ENCODE peak calls at places on chromosomes 16 and 17, in six cellular contexts. F is activated naive CD4-positive, alpha-beta T cell; H is activated effector memory CD4-positive, alpha-beta T cell treated with Interleukin-2 at 50 U/mL for 16 hours; E is OCI-LY7; W is T follicular helper cell; I is activated T-cell treated with anti-CD3 and anti-CD28 coated beads, Interleukin-2, amount 50 U/mL, for 72 hours. V is an unnamed sample.

GRCh38 chr17:62163847-62164246 is 98.8 kb upstream of the MED13 start:
- DNase-seq in H (no peak), E (no peak), F (no peak), W (no peak), I (no peak), V (no peak)

GRCh38 chr17:77957215-77957868 is 1.2 kb upstream of the TNRC6C start:
- DNase-seq in F (no peak), H (no peak), I (no peak), W (no peak), E (peak), V (no peak)

GRCh38 chr16:89134269-89134668 is 37.3 kb upstream of the CDH15 start:
- DNase-seq in I (no peak), E (no peak), H (no peak), W (no peak), F (no peak), V (no peak)

GRCh38 chr16:73265124-73265838 is 217.4 kb upstream of the ZFHX3 start:
- DNase-seq in E (no peak), W (no peak), H (no peak), I (no peak), F (no peak), V (no peak)

GRCh38 chr16:20147091-20147490 is 73.4 kb upstream of the GPR139 start:
- DNase-seq in W (no peak), E (no peak), I (no peak), H (no peak), F (no peak), V (no peak)

GRCh38 chr16:16120382-16121184 is 102.7 kb downstream of the ABCC6 start:
- DNase-seq in H (no peak), F (no peak), E (no peak), I (no peak), W (no peak), V (no peak)

GRCh38 chr17:35084987-35085386 is 21.5 kb upstream of the RFFL start:
- DNase-seq in E (no peak), W (no peak), I (no peak), H (no peak), F (no peak), V (no peak)

GRCh38 chr16:80027007-80027965 is 426.7 kb upstream of the MAF start:
- DNase-seq in I (peak), E (no peak), F (no peak), W (peak), H (peak), V (no peak)

GRCh38 chr17:21125862-21126261 is 902 bp upstream of the DHRS7B start:
- DNase-seq in E (peak), W (peak), I (peak), F (peak), H (peak), V (no peak)

GRCh38 chr16:30378236-30379164 is 3.9 kb downstream of the SEPTIN1 start:
- DNase-seq in I (peak), F (peak), H (peak), W (peak), E (peak), V (peak)

GRCh38 chr17:16446338-16446983 is 31.1 kb downstream of the TRPV2 start:
- DNase-seq in W (no peak), E (no peak), H (no peak), F (no peak), I (no peak), V (no peak)

GRCh38 chr17:80474933-80475915 is 1.2 kb downstream of the NPTX1 start:
- DNase-seq in E (no peak), F (no peak), I (peak), H (no peak), W (no peak), V (no peak)

GRCh38 chr17:19644493-19645210 is 3.9 kb upstream of the ALDH3A2 start:
- DNase-seq in I (no peak), E (no peak), H (no peak), F (no peak), W (no peak), V (no peak)

GRCh38 chr16:705748-706188 is at the start of gene FBXL16:
- DNase-seq in W (no peak), I (no peak), F (no peak), E (peak), H (no peak), V (no peak)